ENCODE peak calls at places on chromosome 20, in eight cellular contexts. Q is astrocyte of the cerebellum, G is breast epithelium, S is AG10803, P is HepG2, O is psoas muscle, U is AG04449, I is K562. V is an unnamed sample.

GRCh38 chr20:4973330-4974097 is 27.8 kb downstream of the SLC23A2 start:
- DNase-seq in Q (no peak), G (no peak), S (peak), P (peak), O (peak), U (peak), I (no peak), V (peak)

GRCh38 chr20:50464026-50464724 is 46.0 kb upstream of the PTPN1 start:
- DNase-seq in Q (no peak), G (peak), S (peak), P (peak), O (peak), U (no peak), I (peak), V (peak)

GRCh38 chr20:58084966-58085365 is 143.5 kb downstream of the ANKRD60 start:
- DNase-seq in Q (no peak), G (no peak), S (no peak), P (no peak), O (no peak), U (no peak), I (no peak), V (no peak)

GRCh38 chr20:408843-409696 is 971 bp downstream of the RBCK1 start:
- DNase-seq in Q (no peak), G (no peak), S (no peak), P (no peak), O (no peak), U (no peak), I (no peak), V (no peak)

GRCh38 chr20:57708694-57709673 is 831 bp downstream of the PMEPA1 start:
- DNase-seq in Q (no peak), G (no peak), S (no peak), P (no peak), O (peak), U (no peak), I (no peak), V (no peak)

GRCh38 chr20:62744761-62745160 is 36.1 kb downstream of the NTSR1 start:
- DNase-seq in Q (no peak), G (no peak), S (no peak), P (no peak), O (no peak), U (no peak), I (no peak), V (no peak)

GRCh38 chr20:51631011-51631950 is 88.8 kb upstream of the NFATC2 start:
- DNase-seq in Q (peak), G (peak), S (peak), P (peak), O (peak), U (peak), I (no peak), V (peak)

GRCh38 chr20:52731086-52731485 is 241.1 kb upstream of the TSHZ2 start:
- DNase-seq in Q (no peak), G (peak), S (no peak), P (no peak), O (no peak), U (no peak), I (no peak), V (no peak)

GRCh38 chr20:45405566-45406259 is 2.4 kb upstream of the DBNDD2 start:
- DNase-seq in Q (no peak), G (no peak), S (no peak), P (no peak), O (peak), U (no peak), I (peak), V (no peak)

GRCh38 chr20:8361008-8361652 is 229.1 kb downstream of the PLCB1 start:
- DNase-seq in Q (no peak), G (no peak), S (peak), P (no peak), O (no peak), U (no peak), I (no peak), V (peak)

GRCh38 chr20:32482251-32483220 is 102.6 kb downstream of the NOL4L start:
- DNase-seq in Q (no peak), G (no peak), S (no peak), P (no peak), O (peak), U (no peak), I (no peak), V (no peak)
- H3K4me3 ChIP-seq in Q (peak), G (peak), S (peak), P (peak), O (peak), U (peak), I (no peak), V (peak)

GRCh38 chr20:3276400-3277015 is 37.5 kb upstream of the SLC4A11 start:
- DNase-seq in Q (no peak), G (no peak), S (peak), P (peak), O (no peak), U (no peak), I (peak), V (peak)
- TF ChIP-seq CTCF in Q (no peak), G (no peak), S (peak), P (peak), O (peak), U (no peak), I (peak), V (peak)

DNA sequence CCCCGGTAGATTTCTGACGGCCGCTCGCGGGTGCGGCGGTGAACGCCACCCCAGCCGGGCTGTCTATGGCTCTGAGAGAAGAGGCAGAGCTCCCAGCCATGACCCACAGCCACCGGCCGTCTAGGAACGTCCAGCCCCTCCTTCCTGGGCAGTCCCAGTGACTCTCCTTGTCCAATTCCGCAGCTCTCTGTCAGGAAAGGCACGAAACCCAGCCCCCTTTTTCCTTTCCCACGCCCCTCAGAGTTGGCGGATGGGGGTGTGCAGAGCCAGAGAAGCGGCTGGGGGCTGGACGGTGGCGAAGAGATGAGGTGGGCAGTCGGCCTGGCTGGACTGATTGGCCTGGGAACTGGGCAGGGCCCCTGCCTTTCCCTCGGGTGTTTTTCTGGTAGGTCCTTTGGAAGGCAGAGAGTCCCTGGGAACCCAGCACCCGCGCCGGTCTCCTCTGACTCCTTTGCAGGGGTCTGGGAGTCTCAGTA is 1.5 kb downstream of the EBF4 start:
- DNase-seq in Q (no peak), G (no peak), S (no peak), P (no peak), O (no peak), U (no peak), I (peak), V (no peak)
- H3K4me3 ChIP-seq in Q (no peak), G (peak), S (no peak), P (peak), O (peak), U (no peak), I (no peak), V (no peak)

GRCh38 chr20:11350126-11351005 is 567.3 kb upstream of the BTBD3 start:
- DNase-seq in Q (peak), G (peak), S (peak), P (no peak), O (no peak), U (peak), I (no peak), V (peak)
- TF ChIP-seq CTCF in Q (no peak), G (no peak), S (peak), P (no peak), O (no peak), U (no peak), I (no peak), V (no peak)

GRCh38 chr20:38875170-38875993 is 50.8 kb upstream of the FAM83D start:
- DNase-seq in Q (no peak), G (no peak), S (no peak), P (no peak), O (no peak), U (no peak), I (no peak), V (no peak)

GRCh38 chr20:38873050-38873581 is 53.1 kb upstream of the FAM83D start:
- DNase-seq in Q (no peak), G (no peak), S (no peak), P (no peak), O (no peak), U (no peak), I (no peak), V (no peak)

GRCh38 chr20:38872491-38873049 is 53.6 kb upstream of the FAM83D start:
- DNase-seq in Q (no peak), G (no peak), S (no peak), P (no peak), O (no peak), U (no peak), I (no peak), V (no peak)

GRCh38 chr20:38872036-38872435 is 54.2 kb upstream of the FAM83D start:
- DNase-seq in Q (no peak), G (no peak), S (no peak), P (no peak), O (no peak), U (no peak), I (no peak), V (no peak)

GRCh38 chr20:38874460-38875169 is 51.6 kb upstream of the FAM83D start:
- DNase-seq in Q (no peak), G (no peak), S (no peak), P (no peak), O (no peak), U (no peak), I (no peak), V (no peak)
- H3K4me3 ChIP-seq in Q (no peak), G (no peak), S (no peak), P (no peak), O (no peak), U (no peak), I (no peak), V (no peak)

GRCh38 chr20:37875776-37876175 is 27.2 kb upstream of the VSTM2L start:
- DNase-seq in Q (no peak), G (no peak), S (no peak), P (no peak), O (no peak), U (no peak), I (no peak), V (no peak)

GRCh38 chr20:37879843-37880242 is 23.1 kb upstream of the VSTM2L start:
- DNase-seq in Q (no peak), G (no peak), S (no peak), P (no peak), O (no peak), U (no peak), I (no peak), V (no peak)

GRCh38 chr20:37876863-37877262 is 26.1 kb upstream of the VSTM2L start:
- DNase-seq in Q (no peak), G (no peak), S (no peak), P (no peak), O (no peak), U (no peak), I (no peak), V (no peak)

GRCh38 chr20:37879003-37879599 is 23.8 kb upstream of the VSTM2L start:
- DNase-seq in Q (no peak), G (no peak), S (no peak), P (no peak), O (no peak), U (no peak), I (no peak), V (no peak)

GRCh38 chr20:37877832-37878772 is 24.8 kb upstream of the VSTM2L start:
- DNase-seq in Q (no peak), G (no peak), S (no peak), P (peak), O (no peak), U (no peak), I (no peak), V (no peak)
- TF ChIP-seq CTCF in Q (no peak), G (no peak), S (no peak), P (no peak), O (no peak), U (no peak), I (no peak), V (no peak)

DNA sequence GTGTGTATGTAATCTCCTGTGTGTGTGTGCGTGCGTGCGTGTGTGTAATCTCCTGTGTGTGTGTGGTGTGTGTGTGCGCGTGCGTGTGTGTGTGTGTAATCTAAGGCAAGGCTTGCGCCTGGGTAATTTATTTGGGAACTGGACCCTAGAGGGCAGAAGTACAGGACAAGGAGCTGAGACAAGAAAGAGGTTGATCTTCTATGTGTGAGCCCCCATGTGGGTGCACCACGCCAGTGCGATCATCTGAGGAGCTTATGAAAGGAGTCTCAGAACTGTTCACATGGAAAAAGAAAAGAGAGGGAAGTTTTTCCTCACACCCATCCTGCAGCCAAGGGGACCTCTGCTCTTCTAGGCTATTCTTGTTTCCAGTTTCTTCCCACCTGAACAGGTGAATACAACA is 220.1 kb upstream of the GGTLC1 start:
- DNase-seq in Q (no peak), G (no peak), S (no peak), P (peak), O (no peak), U (no peak), I (no peak), V (no peak)
- H3K4me3 ChIP-seq in Q (no peak), G (no peak), S (no peak), P (no peak), O (no peak), U (no peak), I (no peak), V (no peak)

GRCh38 chr20:21241400-21241799 is 61.7 kb upstream of the XRN2 start:
- DNase-seq in Q (no peak), G (no peak), S (no peak), P (no peak), O (no peak), U (no peak), I (no peak), V (no peak)

GRCh38 chr20:21238818-21239530 is 64.2 kb upstream of the XRN2 start:
- DNase-seq in Q (no peak), G (no peak), S (no peak), P (no peak), O (no peak), U (no peak), I (no peak), V (no peak)

GRCh38 chr20:21237956-21238355 is 65.2 kb upstream of the XRN2 start:
- DNase-seq in Q (no peak), G (no peak), S (no peak), P (no peak), O (no peak), U (no peak), I (no peak), V (no peak)

GRCh38 chr20:21238400-21238799 is 64.7 kb upstream of the XRN2 start:
- DNase-seq in Q (no peak), G (no peak), S (no peak), P (no peak), O (no peak), U (no peak), I (no peak), V (no peak)

DNA sequence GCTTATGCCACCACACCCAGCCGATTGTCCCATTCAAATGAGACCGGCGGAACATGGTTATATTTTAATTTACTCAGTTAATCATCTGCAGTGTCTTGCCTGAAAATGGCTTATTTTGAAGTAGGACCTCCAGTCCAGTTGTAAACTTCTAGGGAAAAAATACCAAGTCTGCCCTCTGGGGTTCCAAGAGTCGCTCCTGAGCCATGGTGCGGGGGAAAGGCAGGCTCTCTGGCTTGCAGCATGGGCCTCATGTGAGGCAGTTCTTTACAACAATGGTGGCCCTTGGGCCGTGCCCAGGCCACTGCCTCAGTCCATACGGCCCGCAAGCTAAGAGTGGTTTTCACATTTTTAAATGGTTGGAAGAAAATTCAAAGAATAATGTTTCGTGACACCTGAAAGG is 62.7 kb upstream of the XRN2 start:
- DNase-seq in Q (no peak), G (no peak), S (no peak), P (no peak), O (no peak), U (no peak), I (no peak), V (no peak)
- TF ChIP-seq CTCF in Q (no peak), G (no peak), S (no peak), P (no peak), O (no peak), U (no peak), I (no peak), V (no peak)

DNA sequence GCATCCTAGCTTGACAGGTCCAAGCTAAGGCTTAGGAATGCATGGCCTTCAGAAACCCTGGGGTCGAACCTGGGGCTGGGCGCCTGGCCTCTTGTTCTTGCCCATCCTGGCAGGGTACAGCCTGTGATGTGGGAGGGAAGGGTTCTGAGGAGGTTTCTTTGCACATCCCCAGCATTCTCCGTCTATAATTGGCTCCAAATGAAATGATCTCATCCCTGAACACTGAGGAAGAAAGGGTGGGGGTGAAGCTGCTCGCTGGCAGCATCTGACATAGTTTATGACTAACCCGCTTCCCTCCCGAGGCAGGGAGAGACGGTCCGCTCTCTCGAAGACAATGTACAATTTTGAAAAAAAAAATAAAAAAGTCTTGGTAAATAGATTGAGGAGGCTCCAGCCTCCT is 67.1 kb upstream of the ZNFX1 start:
- DNase-seq in Q (peak), G (peak), S (peak), P (no peak), O (peak), U (peak), I (no peak), V (peak)
- H3K4me3 ChIP-seq in Q (no peak), G (peak), S (peak), P (no peak), O (peak), U (peak), I (no peak), V (no peak)

V was measured in fibroblast of mammary gland.